ENCODE peak calls at places on chromosomes 5 and 9, in six cellular contexts. E is upper lobe of left lung; T is NT2/D1; F is GM23338; J is stomach; P is CD8-positive, alpha-beta T cell. Z is an unnamed sample.

GRCh38 chr5:134560698-134561097 is 35.2 kb downstream of the JADE2 start:
- DNase-seq in J (no peak), P (no peak), T (no peak), F (no peak), E (no peak), Z (no peak)

GRCh38 chr5:36531401-36531800 is 75.0 kb upstream of the SLC1A3 start:
- DNase-seq in T (no peak), P (no peak), J (no peak), F (no peak), E (no peak), Z (no peak)

GRCh38 chr5:152393420-152393819 is 11.7 kb downstream of the NMUR2 start:
- DNase-seq in P (no peak), F (no peak), T (no peak), J (no peak), E (no peak), Z (no peak)

GRCh38 chr9:134171316-134172197 is 7.2 kb upstream of the RNU6ATAC start:
- DNase-seq in E (no peak), P (peak; percentile 16), J (no peak), F (no peak), T (no peak), Z (no peak)

GRCh38 chr9:118618091-118618490 is 751.1 kb downstream of the BRINP1 start:
- DNase-seq in E (no peak), T (no peak), F (no peak), P (no peak), J (no peak), Z (no peak)

GRCh38 chr5:141795421-141795820 is 82.8 kb downstream of the PCDH1 start:
- DNase-seq in F (no peak), J (no peak), P (no peak), T (no peak), E (no peak), Z (no peak)

GRCh38 chr5:104932431-104932830 is 1369.8 kb upstream of the NUDT12 start:
- DNase-seq in F (peak; percentile 52), J (no peak), T (no peak), P (no peak), E (no peak), Z (no peak)

GRCh38 chr5:79109527-79110492 is 1.8 kb upstream of the BHMT start:
- DNase-seq in P (no peak), F (peak; percentile 78), E (peak; percentile 42), T (no peak), J (no peak), Z (no peak)

GRCh38 chr9:36584626-36585460 is 12.1 kb downstream of the MELK start:
- DNase-seq in J (no peak), F (no peak), T (no peak), P (no peak), E (no peak), Z (no peak)

GRCh38 chr9:38061326-38061947 is 7.6 kb downstream of the SHB start:
- DNase-seq in J (no peak), T (no peak), F (no peak), P (no peak), E (no peak), Z (peak; percentile 38)

GRCh38 chr5:96157841-96158291 is 196.2 kb upstream of the ELL2 start:
- DNase-seq in P (no peak), J (no peak), E (no peak), F (no peak), T (no peak), Z (no peak)

GRCh38 chr9:70534058-70534457 is 119.6 kb upstream of the KLF9 start:
- DNase-seq in J (no peak), T (no peak), P (no peak), F (no peak), E (no peak), Z (no peak)

GRCh38 chr9:27059907-27060306 is 49.1 kb upstream of the TEK start:
- DNase-seq in E (no peak), J (no peak), P (no peak), F (no peak), T (no peak), Z (no peak)

GRCh38 chr5:169629847-169630548 is 7.1 kb upstream of the DOCK2 start:
- DNase-seq in J (no peak), E (no peak), T (no peak), F (no peak), P (no peak), Z (no peak)

GRCh38 chr9:95463145-95464060 is 53.4 kb downstream of the PTCH1 start:
- DNase-seq in J (no peak), P (no peak), F (no peak), T (no peak), E (no peak), Z (no peak)
- H3K36me3 ChIP-seq in J (peaks cover 57% of the 10 kb centered on the region), P (peaks cover 36% of the 10 kb centered on the region), F (peaks cover 62% of the 10 kb centered on the region), T (peaks cover 90% of the 10 kb centered on the region), E (peaks cover 5% of the 10 kb centered on the region), Z (peaks cover 20% of the 10 kb centered on the region)

DNA sequence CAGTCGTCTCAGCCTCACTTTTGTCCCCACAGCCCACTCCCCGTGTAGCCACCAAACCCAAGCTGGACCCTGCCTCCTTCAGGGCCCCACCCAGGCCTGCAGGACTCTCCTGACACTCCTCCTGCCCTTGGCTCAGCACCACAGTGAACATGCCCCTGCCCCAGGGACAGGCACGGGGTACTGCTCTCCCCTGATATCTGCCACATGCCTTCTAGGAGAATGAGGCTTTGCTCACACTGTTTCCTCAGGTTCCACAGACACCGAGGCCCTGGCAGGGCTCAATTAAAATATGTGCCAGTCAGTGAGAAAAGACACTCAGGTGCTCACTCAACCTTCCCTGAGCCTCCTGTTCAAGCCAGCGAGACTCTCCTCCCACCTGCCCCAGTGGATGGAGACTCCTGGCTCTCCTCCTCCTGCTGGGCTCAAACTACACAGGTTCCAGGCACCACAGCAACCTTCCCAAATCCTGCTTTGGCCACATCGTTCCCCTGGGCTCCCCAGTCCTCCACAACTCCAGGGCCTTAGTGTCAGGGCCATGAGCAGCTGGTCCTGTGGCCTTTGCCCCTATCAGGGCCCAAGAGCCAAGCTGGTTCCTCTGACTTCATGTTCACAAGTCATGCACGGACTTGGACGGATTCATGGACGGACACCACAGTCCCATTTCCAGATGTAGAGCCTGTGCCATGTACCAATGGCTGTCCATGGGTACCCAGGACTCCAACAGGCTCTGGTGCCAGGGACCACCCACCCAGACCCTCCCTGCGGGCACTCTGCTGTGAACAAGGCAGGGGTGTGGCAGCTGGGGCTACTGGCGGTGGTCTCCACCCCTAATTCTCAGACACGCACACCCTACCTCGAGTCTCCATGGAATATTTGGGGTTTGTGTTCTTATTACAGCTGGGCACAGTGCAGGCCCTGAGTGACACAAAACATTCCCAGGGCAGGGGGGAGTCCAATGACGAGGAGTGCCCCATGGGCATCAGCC is 36.6 kb downstream of the BICD2 start:
- DNase-seq in E (no peak), J (no peak), T (no peak), F (no peak), P (no peak), Z (no peak)
- H3K36me3 ChIP-seq in E (peaks cover 3% of the 10 kb centered on the region), J (peaks cover 57% of the 10 kb centered on the region), T (peaks cover 68% of the 10 kb centered on the region), F (no peaks in the 10 kb centered on the region), P (no peaks in the 10 kb centered on the region), Z (peaks cover 17% of the 10 kb centered on the region)

DNA sequence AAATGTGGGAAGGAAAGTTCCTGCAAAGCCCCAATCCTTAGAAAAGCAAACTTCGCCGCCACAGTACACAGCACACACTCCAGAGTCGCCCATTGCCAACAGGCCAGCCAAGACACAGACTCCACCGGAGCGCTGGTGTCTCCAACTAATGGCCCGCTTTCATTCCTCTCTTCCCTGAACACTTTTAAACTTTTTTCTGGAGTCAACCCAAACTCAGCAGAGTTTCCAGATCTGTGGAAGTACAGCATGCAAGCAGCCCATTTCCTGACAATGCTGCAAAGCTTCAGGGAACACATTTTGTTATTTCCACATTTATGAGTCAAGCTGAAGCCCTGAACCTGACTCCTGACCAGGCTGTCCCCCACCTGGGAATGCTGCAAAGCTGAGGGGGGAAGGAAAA is 351.9 kb downstream of the NFIB start:
- DNase-seq in F (no peak), T (no peak), P (no peak), J (no peak), E (no peak), Z (no peak)
- H3K36me3 ChIP-seq in F (no peaks in the 10 kb centered on the region), T (no peaks in the 10 kb centered on the region), P (no peaks in the 10 kb centered on the region), J (no peaks in the 10 kb centered on the region), E (no peaks in the 10 kb centered on the region), Z (no peaks in the 10 kb centered on the region)

GRCh38 chr9:89359018-89359417 is 40.7 kb downstream of the SECISBP2 start:
- DNase-seq in T (no peak), P (no peak), F (no peak), E (peak; percentile 14), J (no peak), Z (no peak)
- H3K36me3 ChIP-seq in T (peaks cover 94% of the 10 kb centered on the region), P (peaks cover 81% of the 10 kb centered on the region), F (peaks cover 50% of the 10 kb centered on the region), E (peaks cover 30% of the 10 kb centered on the region), J (peaks cover 100% of the 10 kb centered on the region), Z (peaks cover 40% of the 10 kb centered on the region)

GRCh38 chr9:22169243-22169642 is 160.1 kb upstream of the CDKN2B start:
- DNase-seq in F (no peak), T (no peak), J (no peak), E (no peak), P (no peak), Z (no peak)

GRCh38 chr9:22171691-22172090 is 162.6 kb upstream of the CDKN2B start:
- DNase-seq in J (no peak), T (no peak), F (no peak), E (no peak), P (no peak), Z (no peak)

GRCh38 chr9:22169732-22170131 is 160.6 kb upstream of the CDKN2B start:
- DNase-seq in P (no peak), F (no peak), J (no peak), T (no peak), E (no peak), Z (no peak)

GRCh38 chr9:22170162-22170932 is 161.2 kb upstream of the CDKN2B start:
- DNase-seq in P (no peak), E (no peak), J (no peak), F (no peak), T (no peak), Z (no peak)

GRCh38 chr9:22170990-22171663 is 162.0 kb upstream of the CDKN2B start:
- DNase-seq in E (no peak), J (no peak), P (no peak), F (no peak), T (no peak), Z (no peak)
- H3K36me3 ChIP-seq in E (no peaks in the 10 kb centered on the region), J (no peaks in the 10 kb centered on the region), P (no peaks in the 10 kb centered on the region), F (no peaks in the 10 kb centered on the region), T (no peaks in the 10 kb centered on the region), Z (no peaks in the 10 kb centered on the region)

DNA sequence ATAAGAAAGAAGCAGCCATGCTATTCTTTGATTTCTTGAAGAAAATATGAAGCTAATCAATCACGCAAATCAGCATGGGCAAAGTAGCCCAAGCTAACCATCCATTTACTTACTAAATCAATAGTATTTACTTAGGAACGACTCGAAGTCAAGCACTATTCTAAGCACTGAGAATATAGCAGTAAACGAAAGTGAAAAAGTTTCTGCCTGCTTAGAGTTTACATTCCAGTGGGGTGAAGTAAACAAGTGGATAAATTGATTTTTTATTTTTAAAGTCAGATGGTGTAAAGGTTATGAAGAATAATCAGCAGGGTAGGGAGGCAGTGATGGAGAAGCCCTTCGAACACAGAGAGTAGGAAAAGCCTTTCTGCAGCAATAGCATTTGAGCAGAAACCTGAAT is 5.5 kb downstream of the TSTD2 start:
- DNase-seq in P (no peak), E (no peak), J (no peak), T (no peak), F (no peak), Z (no peak)
- H3K36me3 ChIP-seq in P (no peaks in the 10 kb centered on the region), E (no peaks in the 10 kb centered on the region), J (peaks cover 36% of the 10 kb centered on the region), T (peaks cover 47% of the 10 kb centered on the region), F (peaks cover 12% of the 10 kb centered on the region), Z (peaks cover 4% of the 10 kb centered on the region)

GRCh38 chr5:150313921-150314716 is 11.4 kb upstream of the ARSI start:
- DNase-seq in J (no peak), P (no peak), E (no peak), T (no peak), F (no peak), Z (no peak)
- H3K36me3 ChIP-seq in J (no peaks in the 10 kb centered on the region), P (no peaks in the 10 kb centered on the region), E (no peaks in the 10 kb centered on the region), T (no peaks in the 10 kb centered on the region), F (no peaks in the 10 kb centered on the region), Z (no peaks in the 10 kb centered on the region)

Z was measured in GM06990.